ENCODE peak calls at places on chromosomes 3 and 15, in eight cellular contexts. R is body of pancreas, P is adrenal gland, D is lower leg skin, Z is GM12891, V is tibial nerve, L is A549, H is esophagus squamous epithelium. F is an unnamed sample.

GRCh38 chr3:52186729-52187128 is 11.2 kb upstream of the ALAS1 start:
- DNase-seq in R (no peak), P (no peak), D (no peak), Z (no peak), V (no peak), L (no peak), H (no peak), F (no peak)

GRCh38 chr3:64388886-64389285 is 163.6 kb upstream of the PRICKLE2 start:
- DNase-seq in R (no peak), P (no peak), D (no peak), Z (no peak), V (no peak), L (no peak), H (no peak), F (no peak)

GRCh38 chr15:93861413-93861812 is 369.9 kb upstream of the MCTP2 start:
- DNase-seq in R (no peak), P (no peak), D (no peak), Z (no peak), V (no peak), L (no peak), H (no peak), F (no peak)

GRCh38 chr3:178967184-178967532 is 104.5 kb downstream of the ZMAT3 start:
- DNase-seq in R (no peak), P (no peak), D (no peak), Z (no peak), V (no peak), L (no peak), H (no peak), F (no peak)

GRCh38 chr15:73560501-73561117 is 72.6 kb downstream of the NPTN start:
- DNase-seq in R (no peak), P (no peak), D (no peak), Z (no peak), V (peak), L (peak), H (no peak), F (no peak)

GRCh38 chr3:72375237-72376154 is 472.7 kb downstream of the SHQ1 start:
- DNase-seq in R (no peak), P (no peak), D (no peak), Z (peak), V (no peak), L (no peak), H (no peak), F (no peak)

GRCh38 chr3:14976317-14976716 is 28.9 kb downstream of the NR2C2 start:
- DNase-seq in R (no peak), P (no peak), D (no peak), Z (no peak), V (no peak), L (no peak), H (no peak), F (no peak)

GRCh38 chr15:74138642-74139041 is 8.3 kb downstream of the ISLR2 start:
- DNase-seq in R (no peak), P (no peak), D (no peak), Z (no peak), V (no peak), L (no peak), H (no peak), F (no peak)

GRCh38 chr3:12691733-12692132 is 27.8 kb upstream of the RAF1 start:
- DNase-seq in R (no peak), P (no peak), D (no peak), Z (no peak), V (no peak), L (no peak), H (no peak), F (no peak)

GRCh38 chr15:95839367-95839782 is 491.1 kb upstream of the NR2F2 start:
- DNase-seq in R (no peak), P (no peak), D (no peak), Z (peak), V (no peak), L (no peak), H (no peak), F (no peak)

GRCh38 chr3:37715976-37716375 is 145.7 kb upstream of the CTDSPL start:
- DNase-seq in R (no peak), P (no peak), D (no peak), Z (no peak), V (no peak), L (no peak), H (no peak), F (no peak)

GRCh38 chr15:90064931-90065681 is 37.2 kb downstream of the IDH2 start:
- DNase-seq in R (no peak), P (peak), D (no peak), Z (no peak), V (peak), L (no peak), H (no peak), F (no peak)

GRCh38 chr15:90065682-90066049 is 36.6 kb downstream of the IDH2 start:
- DNase-seq in R (no peak), P (no peak), D (no peak), Z (no peak), V (no peak), L (no peak), H (no peak), F (no peak)

GRCh38 chr15:90062729-90063684 is 39.3 kb downstream of the IDH2 start:
- DNase-seq in R (no peak), P (no peak), D (no peak), Z (no peak), V (no peak), L (no peak), H (no peak), F (no peak)

GRCh38 chr15:90062023-90062728 is 40.1 kb downstream of the IDH2 start:
- DNase-seq in R (peak), P (peak), D (no peak), Z (no peak), V (no peak), L (no peak), H (no peak), F (no peak)

GRCh38 chr15:90063733-90064247 is 38.5 kb downstream of the IDH2 start:
- DNase-seq in R (no peak), P (peak), D (no peak), Z (no peak), V (peak), L (no peak), H (no peak), F (no peak)
- TF ChIP-seq POLR2A in R (peak), P (no peak), D (no peak), Z (no peak), V (no peak), L (no peak), H (peak), F (no peak)

GRCh38 chr3:49165771-49166751 is at the start of gene CCDC71:
- DNase-seq in R (peak), P (peak), D (peak), Z (peak), V (peak), L (peak), H (no peak), F (peak)
- TF ChIP-seq POLR2A in R (no peak), P (peak), D (peak), Z (peak), V (peak), L (peak), H (peak), F (peak)

GRCh38 chr3:98746882-98747281 is 16.3 kb upstream of the ST3GAL6 start:
- DNase-seq in R (no peak), P (no peak), D (no peak), Z (no peak), V (no peak), L (no peak), H (no peak), F (no peak)

GRCh38 chr3:98745718-98746117 is 17.4 kb upstream of the ST3GAL6 start:
- DNase-seq in R (no peak), P (no peak), D (no peak), Z (no peak), V (no peak), L (no peak), H (no peak), F (no peak)

GRCh38 chr3:98746122-98746521 is 17.0 kb upstream of the ST3GAL6 start:
- DNase-seq in R (no peak), P (no peak), D (no peak), Z (no peak), V (no peak), L (no peak), H (no peak), F (no peak)

GRCh38 chr3:98754483-98754882 is 8.7 kb upstream of the ST3GAL6 start:
- DNase-seq in R (no peak), P (no peak), D (no peak), Z (no peak), V (no peak), L (no peak), H (no peak), F (no peak)

GRCh38 chr3:98750520-98750919 is 12.6 kb upstream of the ST3GAL6 start:
- DNase-seq in R (no peak), P (no peak), D (no peak), Z (no peak), V (no peak), L (peak), H (no peak), F (no peak)
- TF ChIP-seq POLR2A in R (no peak), P (no peak), D (no peak), Z (no peak), V (no peak), L (no peak), H (no peak), F (no peak)

GRCh38 chr15:25416693-25417092 is 22.1 kb downstream of the UBE3A start:
- DNase-seq in R (no peak), P (no peak), D (no peak), Z (no peak), V (no peak), L (no peak), H (no peak), F (no peak)
- TF ChIP-seq POLR2A in R (no peak), P (no peak), D (no peak), Z (peak), V (no peak), L (no peak), H (no peak), F (no peak)

DNA sequence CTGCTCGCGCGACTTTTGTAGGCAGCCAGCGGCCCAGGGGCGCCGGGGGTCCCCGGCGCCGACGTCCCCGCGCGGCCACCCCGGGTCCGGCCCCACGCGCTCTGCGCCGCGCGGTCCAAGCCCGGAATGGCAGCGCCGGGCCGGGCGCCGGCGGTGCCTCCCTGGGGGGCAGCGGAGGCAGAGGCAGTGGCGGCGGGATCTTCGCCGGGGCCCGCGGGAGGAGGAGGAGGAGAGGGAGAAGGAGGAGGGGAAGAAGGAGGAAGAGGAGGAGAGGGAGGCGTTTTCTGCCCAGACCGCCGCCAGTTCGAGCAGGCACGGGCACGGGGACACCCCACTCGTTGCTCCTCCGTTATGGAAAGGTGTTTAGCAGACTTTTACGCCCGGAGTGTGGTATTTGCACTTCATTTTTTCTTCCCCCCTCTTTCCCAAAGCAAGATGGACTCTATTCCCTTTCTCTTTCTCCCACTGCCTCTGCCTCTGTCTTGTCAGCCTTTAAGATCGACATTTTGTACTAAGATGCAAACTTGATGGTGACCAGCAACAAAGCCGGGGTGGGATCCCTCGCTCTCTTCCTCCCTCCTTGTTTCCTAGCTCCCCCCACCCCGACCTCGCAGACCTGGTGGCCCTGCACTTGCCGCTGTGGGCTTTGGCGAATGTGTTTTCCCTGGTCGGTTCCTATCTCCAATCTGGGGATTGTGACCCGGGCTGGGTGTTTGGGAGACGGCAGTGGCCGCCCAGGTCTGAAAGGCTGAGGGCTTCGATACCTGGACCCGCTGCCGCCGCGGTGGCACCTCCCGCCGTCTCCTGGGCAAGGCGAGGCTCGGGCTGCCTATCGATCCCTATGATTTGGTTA is 2.6 kb downstream of the BBX start:
- DNase-seq in R (peak), P (peak), D (peak), Z (peak), V (peak), L (peak), H (no peak), F (peak)
- TF ChIP-seq POLR2A in R (no peak), P (peak), D (no peak), Z (no peak), V (no peak), L (no peak), H (no peak), F (peak)

F was measured in H54.